ENCODE peak calls at places on chromosomes 1 and 21, in six cellular contexts. V is hepatocyte, D is heart left ventricle, Y is psoas muscle, O is WERI-Rb-1, T is mammary epithelial cell. W is an unnamed sample.

GRCh38 chr1:7516892-7517291 is 254.2 kb upstream of the VAMP3 start:
- DNase-seq in V (no peak), D (no peak), Y (no peak), O (no peak), T (no peak), W (no peak)

GRCh38 chr1:8113257-8114220 is 87.4 kb upstream of the ERRFI1 start:
- DNase-seq in V (no peak), D (peak; percentile 28), Y (no peak), O (peak; percentile 71), T (no peak), W (no peak)

GRCh38 chr1:209076688-209077087 is 506.8 kb upstream of the CAMK1G start:
- DNase-seq in V (no peak), D (no peak), Y (no peak), O (peak; percentile 47), T (peak; percentile 21), W (no peak)

GRCh38 chr21:24840287-24840686 is 767.0 kb downstream of the MRPL39 start:
- DNase-seq in V (no peak), D (no peak), Y (no peak), O (no peak), T (no peak), W (no peak)

GRCh38 chr1:200040516-200041138 is 13.1 kb downstream of the NR5A2 start:
- DNase-seq in V (peak; percentile 70), D (no peak), Y (no peak), O (peak; percentile 53), T (no peak), W (peak; percentile 68)

GRCh38 chr21:30580132-30580531 is 10.1 kb downstream of the KRTAP22-2 start:
- DNase-seq in V (no peak), D (no peak), Y (no peak), O (no peak), T (no peak), W (no peak)

GRCh38 chr21:26055841-26056264 is 114.7 kb downstream of the APP start:
- DNase-seq in V (no peak), D (no peak), Y (no peak), O (no peak), T (no peak), W (no peak)

GRCh38 chr1:2032737-2033136 is 13.6 kb downstream of the GABRD start:
- DNase-seq in V (no peak), D (no peak), Y (no peak), O (no peak), T (no peak), W (no peak)

GRCh38 chr1:113129529-113130185 is 56.7 kb downstream of the LRIG2 start:
- DNase-seq in V (no peak), D (no peak), Y (no peak), O (no peak), T (no peak), W (no peak)

GRCh38 chr1:98102369-98103030 is 181.7 kb upstream of the DPYD start:
- DNase-seq in V (peak; percentile 6), D (no peak), Y (no peak), O (no peak), T (no peak), W (no peak)

GRCh38 chr1:22114083-22115012 is 28.5 kb downstream of the WNT4 start:
- DNase-seq in V (peak; percentile 67), D (peak; percentile 45), Y (no peak), O (peak; percentile 54), T (no peak), W (no peak)

GRCh38 chr1:63619558-63619957 is 26.3 kb downstream of the PGM1 start:
- DNase-seq in V (no peak), D (no peak), Y (no peak), O (no peak), T (no peak), W (no peak)

GRCh38 chr1:183633676-183634343 is 1.8 kb downstream of the ARPC5 start:
- DNase-seq in V (peak; percentile 57), D (no peak), Y (no peak), O (no peak), T (peak; percentile 77), W (no peak)

GRCh38 chr21:43020177-43020576 is 45.8 kb downstream of the PKNOX1 start:
- DNase-seq in V (no peak), D (no peak), Y (no peak), O (no peak), T (no peak), W (no peak)

GRCh38 chr1:215344534-215344933 is 222.6 kb upstream of the KCTD3 start:
- DNase-seq in V (no peak), D (no peak), Y (no peak), O (no peak), T (no peak), W (no peak)

GRCh38 chr21:32411366-32412161 is 942 bp upstream of the EVA1C start:
- DNase-seq in V (peak; percentile 67), D (peak; percentile 96), Y (peak; percentile 95), O (peak; percentile 31), T (peak; percentile 65), W (peak; percentile 82)

GRCh38 chr1:32695098-32695904 is 7.3 kb downstream of the SYNC start:
- DNase-seq in V (no peak), D (peak; percentile 78), Y (peak; percentile 89), O (no peak), T (peak; percentile 6), W (peak; percentile 62)

GRCh38 chr1:163509126-163509525 is 187.4 kb downstream of the NUF2 start:
- DNase-seq in V (no peak), D (no peak), Y (no peak), O (no peak), T (peak; percentile 1), W (no peak)

GRCh38 chr1:101996830-101997485 is at the start of gene OLFM3:
- DNase-seq in V (peak; percentile 82), D (peak; percentile 24), Y (no peak), O (peak; percentile 14), T (peak; percentile 20), W (peak; percentile 62)

GRCh38 chr21:29228306-29228705 is 70.4 kb upstream of the BACH1 start:
- DNase-seq in V (no peak), D (no peak), Y (no peak), O (no peak), T (no peak), W (no peak)

GRCh38 chr21:26177741-26178452 is 7.3 kb upstream of the APP start:
- DNase-seq in V (no peak), D (no peak), Y (no peak), O (no peak), T (no peak), W (no peak)

GRCh38 chr1:22217811-22218460 is 75.0 kb upstream of the WNT4 start:
- DNase-seq in V (no peak), D (no peak), Y (no peak), O (no peak), T (no peak), W (no peak)

GRCh38 chr1:234977891-234978396 is 150.7 kb downstream of the TOMM20 start:
- DNase-seq in V (no peak), D (no peak), Y (no peak), O (no peak), T (no peak), W (no peak)

GRCh38 chr1:46341222-46342083 is 846 bp downstream of the NSUN4 start:
- DNase-seq in V (peak; percentile 21), D (peak; percentile 39), Y (peak; percentile 52), O (no peak), T (no peak), W (peak; percentile 21)

GRCh38 chr1:182725264-182725965 is 41.0 kb upstream of the RGS8 start:
- DNase-seq in V (no peak), D (peak; percentile 44), Y (no peak), O (no peak), T (no peak), W (no peak)

GRCh38 chr1:161187311-161187710 is 10.0 kb upstream of the B4GALT3 start:
- DNase-seq in V (no peak), D (no peak), Y (no peak), O (no peak), T (no peak), W (no peak)

GRCh38 chr1:66055092-66055491 is 262.4 kb downstream of the PDE4B start:
- DNase-seq in V (no peak), D (no peak), Y (no peak), O (no peak), T (no peak), W (no peak)

GRCh38 chr1:223466156-223466555 is 72.9 kb downstream of the CCDC185 start:
- DNase-seq in V (no peak), D (no peak), Y (no peak), O (no peak), T (no peak), W (no peak)

GRCh38 chr1:61056674-61057439 is 25.5 kb upstream of the NFIA start:
- DNase-seq in V (peak; percentile 68), D (peak; percentile 73), Y (peak; percentile 77), O (peak; percentile 51), T (peak; percentile 53), W (peak; percentile 65)

GRCh38 chr21:43193651-43194302 is 25.0 kb downstream of the CRYAA start:
- DNase-seq in V (peak; percentile 60), D (peak; percentile 64), Y (peak; percentile 82), O (peak; percentile 6), T (peak; percentile 96), W (no peak)

GRCh38 chr1:198679535-198680173 is 40.8 kb downstream of the PTPRC start:
- DNase-seq in V (no peak), D (no peak), Y (no peak), O (no peak), T (no peak), W (no peak)

GRCh38 chr1:160018900-160019299 is 12.9 kb downstream of the PIGM start:
- DNase-seq in V (no peak), D (no peak), Y (no peak), O (no peak), T (peak; percentile 42), W (no peak)

GRCh38 chr21:38208118-38208517 is 48.7 kb upstream of the KCNJ15 start:
- DNase-seq in V (no peak), D (no peak), Y (no peak), O (no peak), T (no peak), W (no peak)

GRCh38 chr1:155392898-155393411 is 72.3 kb downstream of the RUSC1 start:
- DNase-seq in V (no peak), D (peak; percentile 34), Y (no peak), O (peak; percentile 89), T (peak; percentile 50), W (no peak)

GRCh38 chr1:26363549-26364448 is 8.8 kb downstream of the ZNF683 start:
- DNase-seq in V (peak; percentile 93), D (peak; percentile 78), Y (peak; percentile 83), O (peak; percentile 80), T (peak; percentile 56), W (peak; percentile 94)

GRCh38 chr1:231020816-231021215 is 19.2 kb downstream of the FAM89A start:
- DNase-seq in V (peak; percentile 36), D (no peak), Y (no peak), O (no peak), T (no peak), W (no peak)
- H3K4me3 ChIP-seq in V (no peak overlapping the region), D (no peak overlapping the region), Y (no peak overlapping the region), O (no peak overlapping the region), T (no peak overlapping the region), W (no peak overlapping the region)

GRCh38 chr1:6272476-6273270 is 11.8 kb upstream of the GPR153 start:
- DNase-seq in V (no peak), D (no peak), Y (no peak), O (no peak), T (no peak), W (no peak)
- H3K9me3 ChIP-seq in V (no peaks in the 10 kb centered on the region), D (no peaks in the 10 kb centered on the region), Y (no peaks in the 10 kb centered on the region), O (no peaks in the 10 kb centered on the region), T (no peaks in the 10 kb centered on the region), W (no peaks in the 10 kb centered on the region)

GRCh38 chr1:110221119-110221518 is 11.0 kb downstream of the KCNC4 start:
- DNase-seq in V (no peak), D (no peak), Y (no peak), O (no peak), T (no peak), W (no peak)
- TF ChIP-seq CTCF in V (no peak), D (no peak), Y (no peak), O (no peak), T (no peak), W (no peak)

GRCh38 chr1:116567790-116568667 is 2.8 kb downstream of the CD58 start:
- DNase-seq in V (no peak), D (no peak), Y (no peak), O (no peak), T (no peak), W (no peak)
- H3K4me3 ChIP-seq in V (no peak overlapping the region), D (no peak overlapping the region), Y (no peak overlapping the region), O (no peak overlapping the region), T (no peak overlapping the region), W (no peak overlapping the region)

W was measured in pancreas.